ENCODE peak calls at places on chromosomes 3 and 15, in eight cellular contexts. One of them, this sample, is unnamed.

GRCh38 chr3:44814751-44815150 is 47.0 kb upstream of the TMEM42 start:
- DNase-seq in EH: no peak
- DNase-seq in cardiac muscle cell: no peak
- DNase-seq in left cardiac atrium: no peak
- DNase-seq in HT1080: no peak
- DNase-seq in germinal center: no peak
- DNase-seq in WTC11: no peak
- DNase-seq in kidney tubule cell: no peak
- DNase-seq in this sample: no peak

GRCh38 chr3:41026394-41027177 is 172.7 kb upstream of the CTNNB1 start:
- DNase-seq in EH: peak
- DNase-seq in cardiac muscle cell: peak
- DNase-seq in left cardiac atrium: peak
- DNase-seq in HT1080: peak
- DNase-seq in germinal center: no peak
- DNase-seq in WTC11: no peak
- DNase-seq in kidney tubule cell: peak
- DNase-seq in this sample: peak

GRCh38 chr15:69114231-69114937 is 46.1 kb upstream of the GLCE start:
- DNase-seq in EH: no peak
- DNase-seq in cardiac muscle cell: no peak
- DNase-seq in left cardiac atrium: no peak
- DNase-seq in HT1080: no peak
- DNase-seq in germinal center: no peak
- DNase-seq in WTC11: no peak
- DNase-seq in kidney tubule cell: peak
- DNase-seq in this sample: no peak

GRCh38 chr3:185172086-185173049 is 19.5 kb upstream of the C3orf70 start:
- DNase-seq in EH: no peak
- DNase-seq in cardiac muscle cell: no peak
- DNase-seq in left cardiac atrium: no peak
- DNase-seq in HT1080: peak
- DNase-seq in germinal center: no peak
- DNase-seq in WTC11: no peak
- DNase-seq in kidney tubule cell: no peak
- DNase-seq in this sample: no peak

GRCh38 chr3:116188231-116188785 is 257.0 kb downstream of the LSAMP start:
- DNase-seq in EH: no peak
- DNase-seq in cardiac muscle cell: no peak
- DNase-seq in left cardiac atrium: no peak
- DNase-seq in HT1080: peak
- DNase-seq in germinal center: no peak
- DNase-seq in WTC11: no peak
- DNase-seq in kidney tubule cell: peak
- DNase-seq in this sample: no peak

GRCh38 chr15:95944856-95945255 is 385.6 kb upstream of the NR2F2 start:
- DNase-seq in EH: no peak
- DNase-seq in cardiac muscle cell: no peak
- DNase-seq in left cardiac atrium: no peak
- DNase-seq in HT1080: no peak
- DNase-seq in germinal center: no peak
- DNase-seq in WTC11: no peak
- DNase-seq in kidney tubule cell: no peak
- DNase-seq in this sample: no peak

GRCh38 chr15:64356443-64357040 is 569 bp upstream of the CSNK1G1 start:
- DNase-seq in EH: peak
- DNase-seq in cardiac muscle cell: no peak
- DNase-seq in left cardiac atrium: no peak
- DNase-seq in HT1080: no peak
- DNase-seq in germinal center: no peak
- DNase-seq in WTC11: no peak
- DNase-seq in kidney tubule cell: no peak
- DNase-seq in this sample: no peak

GRCh38 chr15:38563723-38564519 is 693 bp downstream of the RASGRP1 start:
- DNase-seq in EH: peak
- DNase-seq in cardiac muscle cell: peak
- DNase-seq in left cardiac atrium: peak
- DNase-seq in HT1080: peak
- DNase-seq in germinal center: peak
- DNase-seq in WTC11: peak
- DNase-seq in kidney tubule cell: peak
- DNase-seq in this sample: peak

GRCh38 chr3:16048435-16049318 is 125.8 kb upstream of the GALNT15 start:
- DNase-seq in EH: peak
- DNase-seq in cardiac muscle cell: peak
- DNase-seq in left cardiac atrium: peak
- DNase-seq in HT1080: peak
- DNase-seq in germinal center: peak
- DNase-seq in WTC11: peak
- DNase-seq in kidney tubule cell: peak
- DNase-seq in this sample: peak

GRCh38 chr15:29538110-29538509 is 268.5 kb upstream of the NSMCE3 start:
- DNase-seq in EH: no peak
- DNase-seq in cardiac muscle cell: no peak
- DNase-seq in left cardiac atrium: no peak
- DNase-seq in HT1080: no peak
- DNase-seq in germinal center: no peak
- DNase-seq in WTC11: no peak
- DNase-seq in kidney tubule cell: peak
- DNase-seq in this sample: no peak

GRCh38 chr3:87145553-87145952 is 81.6 kb upstream of the CHMP2B start:
- DNase-seq in EH: peak
- DNase-seq in cardiac muscle cell: peak
- DNase-seq in left cardiac atrium: no peak
- DNase-seq in HT1080: peak
- DNase-seq in germinal center: peak
- DNase-seq in WTC11: peak
- DNase-seq in kidney tubule cell: peak
- DNase-seq in this sample: peak

GRCh38 chr3:171461087-171461917 is 1.1 kb upstream of the TNIK start:
- DNase-seq in EH: no peak
- DNase-seq in cardiac muscle cell: peak
- DNase-seq in left cardiac atrium: no peak
- DNase-seq in HT1080: no peak
- DNase-seq in germinal center: no peak
- DNase-seq in WTC11: no peak
- DNase-seq in kidney tubule cell: peak
- DNase-seq in this sample: peak

GRCh38 chr3:184752361-184752760 is 40.5 kb upstream of the MAGEF1 start:
- DNase-seq in EH: no peak
- DNase-seq in cardiac muscle cell: no peak
- DNase-seq in left cardiac atrium: no peak
- DNase-seq in HT1080: no peak
- DNase-seq in germinal center: no peak
- DNase-seq in WTC11: no peak
- DNase-seq in kidney tubule cell: no peak
- DNase-seq in this sample: no peak

GRCh38 chr3:8712045-8712870 is 21.3 kb upstream of the CAV3 start:
- DNase-seq in EH: peak
- DNase-seq in cardiac muscle cell: no peak
- DNase-seq in left cardiac atrium: no peak
- DNase-seq in HT1080: peak
- DNase-seq in germinal center: no peak
- DNase-seq in WTC11: no peak
- DNase-seq in kidney tubule cell: peak
- DNase-seq in this sample: peak

GRCh38 chr3:11288021-11288491 is 15.9 kb downstream of the ATG7 start:
- DNase-seq in EH: peak
- DNase-seq in cardiac muscle cell: no peak
- DNase-seq in left cardiac atrium: no peak
- DNase-seq in HT1080: peak
- DNase-seq in germinal center: no peak
- DNase-seq in WTC11: no peak
- DNase-seq in kidney tubule cell: peak
- DNase-seq in this sample: peak

GRCh38 chr15:72318408-72318942 is 1.5 kb downstream of the CELF6 start:
- DNase-seq in EH: no peak
- DNase-seq in cardiac muscle cell: no peak
- DNase-seq in left cardiac atrium: no peak
- DNase-seq in HT1080: peak
- DNase-seq in germinal center: no peak
- DNase-seq in WTC11: no peak
- DNase-seq in kidney tubule cell: no peak
- DNase-seq in this sample: no peak

GRCh38 chr15:55775316-55775715 is 32.4 kb upstream of the PRTG start:
- DNase-seq in EH: peak
- DNase-seq in cardiac muscle cell: no peak
- DNase-seq in left cardiac atrium: no peak
- DNase-seq in HT1080: no peak
- DNase-seq in germinal center: no peak
- DNase-seq in WTC11: no peak
- DNase-seq in kidney tubule cell: peak
- DNase-seq in this sample: peak

GRCh38 chr3:194395767-194396527 is 3.1 kb downstream of the GP5 start:
- DNase-seq in EH: peak
- DNase-seq in cardiac muscle cell: peak
- DNase-seq in left cardiac atrium: peak
- DNase-seq in HT1080: no peak
- DNase-seq in germinal center: no peak
- DNase-seq in WTC11: peak
- DNase-seq in kidney tubule cell: peak
- DNase-seq in this sample: no peak

GRCh38 chr3:71547254-71548198 is 36.0 kb downstream of the FOXP1 start:
- DNase-seq in EH: no peak
- DNase-seq in cardiac muscle cell: no peak
- DNase-seq in left cardiac atrium: no peak
- DNase-seq in HT1080: no peak
- DNase-seq in germinal center: no peak
- DNase-seq in WTC11: no peak
- DNase-seq in kidney tubule cell: no peak
- DNase-seq in this sample: peak

GRCh38 chr15:40053234-40054055 is 14.5 kb upstream of the SRP14 start:
- DNase-seq in EH: no peak
- DNase-seq in cardiac muscle cell: no peak
- DNase-seq in left cardiac atrium: no peak
- DNase-seq in HT1080: no peak
- DNase-seq in germinal center: no peak
- DNase-seq in WTC11: no peak
- DNase-seq in kidney tubule cell: no peak
- DNase-seq in this sample: peak

GRCh38 chr3:125240496-125240895 is 27.9 kb upstream of the SLC12A8 start:
- DNase-seq in EH: peak
- DNase-seq in cardiac muscle cell: no peak
- DNase-seq in left cardiac atrium: no peak
- DNase-seq in HT1080: peak
- DNase-seq in germinal center: no peak
- DNase-seq in WTC11: no peak
- DNase-seq in kidney tubule cell: peak
- DNase-seq in this sample: peak